ENCODE peak calls at places on chromosome 1, in ten cellular contexts. B is SK-MEL-5; W is AG08395; A is natural killer cell treated with Interleukin-12 subunit alpha and Interleukin-12 subunit beta and Interleukin-15 and Interleukin-18, amount 100 ng/mL, for 72 hours; Z is omental fat pad; M is cardiac septum; R is adrenal gland; E is upper lobe of right lung; K is activated gamma-delta T cell treated with Interleukin-2 at 50 U/mL for 16 hours; C is CD8-positive, alpha-beta T cell. F is an unnamed sample.

GRCh38 chr1:23563003-23563402 is 3.7 kb upstream of the ID3 start:
- DNase-seq in E (no peak), B (no peak), C (no peak), R (no peak), K (no peak), M (no peak), W (no peak), A (no peak), Z (no peak), F (no peak)

GRCh38 chr1:23177438-23178380 is 9.1 kb upstream of the LUZP1 start:
- DNase-seq in B (peak; percentile 35), K (peak; percentile 36), Z (no peak), M (peak; percentile 92), R (peak; percentile 88), W (peak; percentile 88), C (peak; percentile 13), E (peak; percentile 86), A (peak; percentile 76), F (no peak)

GRCh38 chr1:178945763-178946266 is 74.9 kb upstream of the ANGPTL1 start:
- DNase-seq in R (peak; percentile 59), C (no peak), W (peak; percentile 44), M (no peak), B (no peak), Z (no peak), E (no peak), A (no peak), K (no peak), F (no peak)

GRCh38 chr1:33220701-33221384 is 35.4 kb upstream of the ZNF362 start:
- DNase-seq in W (no peak), C (no peak), M (no peak), Z (no peak), E (peak; percentile 66), K (no peak), R (no peak), A (no peak), B (no peak), F (no peak)

GRCh38 chr1:38929054-38929453 is 12.6 kb downstream of the RHBDL2 start:
- DNase-seq in E (no peak), B (no peak), A (no peak), C (no peak), R (no peak), M (no peak), Z (no peak), W (no peak), K (no peak), F (no peak)

GRCh38 chr1:197750366-197750765 is 24.9 kb downstream of the DENND1B start:
- DNase-seq in B (no peak), K (no peak), W (no peak), C (no peak), R (no peak), Z (no peak), A (no peak), E (no peak), M (no peak), F (no peak)

GRCh38 chr1:32060914-32061313 is 11.8 kb upstream of the TMEM39B start:
- DNase-seq in B (no peak), K (no peak), M (no peak), C (no peak), W (no peak), R (no peak), A (no peak), E (no peak), Z (no peak), F (no peak)

GRCh38 chr1:63937623-63938022 is 163.8 kb downstream of the ROR1 start:
- DNase-seq in W (no peak), R (no peak), A (no peak), M (no peak), Z (no peak), C (no peak), E (no peak), K (no peak), B (no peak), F (no peak)

GRCh38 chr1:199123615-199124014 is 484.8 kb downstream of the PTPRC start:
- DNase-seq in B (no peak), W (peak; percentile 68), E (no peak), R (no peak), Z (no peak), K (no peak), A (peak; percentile 68), C (no peak), M (no peak), F (no peak)

GRCh38 chr1:86380257-86380861 is 15.8 kb downstream of the ODF2L start:
- DNase-seq in R (peak; percentile 13), A (no peak), W (peak; percentile 63), K (no peak), E (no peak), C (no peak), B (peak; percentile 67), M (no peak), Z (no peak), F (peak; percentile 28)

GRCh38 chr1:178579562-178579961 is 66.7 kb downstream of the TEX35 start:
- DNase-seq in W (no peak), A (no peak), M (no peak), K (no peak), C (no peak), R (no peak), Z (no peak), B (no peak), E (no peak), F (no peak)

F was measured in NCI-H774.